ENCODE peak calls at places on chromosomes 12 and 14, in five cellular contexts. B, T, P, H and Q are unnamed samples.
A peak's percentile ranks its signal among the peaks of the same experiment; 100 is the strongest.

GRCh38 chr12:91023326-91024004 is 18.7 kb upstream of the EPYC start:
- DNase-seq in B (no peak), H (peak; percentile 55), T (peak; percentile 90), P (no peak), Q (no peak)

GRCh38 chr14:75383721-75384120 is 44.1 kb upstream of the JDP2 start:
- DNase-seq in H (no peak), T (no peak), B (peak; percentile 25), P (no peak), Q (no peak)

GRCh38 chr14:74508292-74508731 is 14.7 kb downstream of the ISCA2 start:
- DNase-seq in H (peak; percentile 20), P (no peak), T (no peak), B (no peak), Q (no peak)

GRCh38 chr12:20527396-20528154 is 159.2 kb downstream of the PDE3A start:
- DNase-seq in P (no peak), H (peak; percentile 49), B (no peak), T (peak; percentile 90), Q (no peak)

GRCh38 chr12:101777978-101778377 is 38.7 kb upstream of the SYCP3 start:
- DNase-seq in H (no peak), B (no peak), T (no peak), P (no peak), Q (no peak)

GRCh38 chr12:12731178-12731577 is 14.0 kb downstream of the CDKN1B start:
- DNase-seq in B (no peak), H (no peak), P (no peak), T (no peak), Q (no peak)

GRCh38 chr14:106844608-106845285 is 1318.4 kb downstream of the TMEM121 start:
- DNase-seq in P (peak; percentile 26), T (no peak), B (peak; percentile 95), H (no peak), Q (no peak)

GRCh38 chr12:32080435-32080834 is 26.2 kb upstream of the BICD1 start:
- DNase-seq in P (no peak), B (no peak), T (no peak), H (no peak), Q (no peak)

DNA sequence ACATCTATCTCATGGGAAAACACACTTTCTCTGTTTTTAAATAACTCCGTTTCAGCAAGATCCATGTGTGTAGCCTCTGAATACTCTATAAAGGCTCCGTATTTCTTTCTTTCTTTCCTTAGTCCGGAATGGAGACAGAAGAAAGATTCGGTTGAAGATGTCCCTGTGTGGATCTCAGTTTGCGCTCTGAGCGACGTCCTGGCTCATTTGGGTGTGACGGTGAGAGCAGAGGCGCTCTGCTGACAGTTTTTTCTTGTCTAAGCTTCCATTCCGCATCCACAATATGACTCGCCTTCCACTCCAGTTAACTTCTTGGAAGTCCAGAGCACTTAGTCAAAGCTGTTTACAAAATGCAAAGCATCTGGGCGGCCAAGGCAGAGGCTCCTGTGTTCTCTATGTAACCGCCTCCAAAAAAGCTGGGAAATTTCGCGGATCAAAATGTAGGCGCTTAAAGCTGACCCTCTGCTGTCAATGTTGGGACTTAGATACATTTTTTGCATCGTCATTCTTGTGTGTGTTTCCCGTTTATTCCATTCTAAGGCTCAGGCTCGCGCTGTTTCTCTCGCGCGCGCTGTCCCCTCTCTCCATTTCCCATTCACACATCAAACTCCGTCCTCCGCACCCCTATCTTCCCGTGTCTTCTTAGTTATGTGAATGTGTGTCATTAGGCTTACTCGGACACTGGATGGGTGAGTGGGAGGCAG is 910 bp upstream of the FLRT2 start:
- DNase-seq in H (peak; percentile 77), B (no peak), P (no peak), T (peak; percentile 72), Q (no peak)
- TF ChIP-seq CTCF in H (no peak), B (no peak), P (no peak), T (no peak), Q (no peak)

DNA sequence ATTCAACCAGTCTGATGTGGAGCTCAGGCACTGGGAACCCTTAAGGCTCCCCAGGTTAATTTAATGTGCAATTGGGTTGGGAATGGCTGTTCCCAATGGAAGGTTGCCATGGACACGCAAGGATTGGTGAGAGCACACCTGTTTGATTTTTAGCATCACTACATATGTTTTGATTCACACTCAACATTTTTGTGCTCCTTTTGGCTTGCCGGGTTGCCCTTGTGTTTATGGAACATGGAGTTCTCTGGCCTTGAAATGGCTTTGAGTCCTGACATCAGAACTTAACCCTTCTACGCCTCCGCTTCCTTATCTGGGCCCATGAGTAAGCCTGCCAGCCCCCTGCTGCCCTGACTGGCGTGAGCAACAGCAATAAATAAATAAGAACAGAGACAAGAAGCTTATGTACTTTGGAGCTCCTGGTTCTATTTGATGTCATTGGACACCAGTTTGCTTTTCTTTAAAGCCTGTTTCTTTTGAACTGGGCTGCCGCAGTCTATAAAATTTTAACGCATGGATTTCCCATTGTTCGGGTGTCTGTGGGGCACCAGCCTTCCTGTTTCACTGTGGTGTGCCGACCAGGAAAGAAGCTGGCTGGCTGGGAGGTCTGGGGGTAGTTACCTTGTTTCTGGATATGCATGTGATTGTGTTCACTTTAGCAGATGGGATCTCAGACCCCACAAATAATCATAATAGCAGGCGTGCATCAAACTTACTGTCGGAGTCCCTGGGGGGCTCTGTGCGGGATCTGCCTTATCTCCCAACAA is 27.9 kb downstream of the TBX3 start:
- DNase-seq in T (peak; percentile 93), P (peak; percentile 89), B (no peak), H (peak; percentile 90), Q (no peak)
- TF ChIP-seq CTCF in T (peak; percentile 1), P (peak; percentile 8), B (no peak), H (no peak), Q (no peak)

GRCh38 chr12:83823386-83824045 is 1089.1 kb downstream of the SLC6A15 start:
- DNase-seq in T (no peak), B (peak; percentile 79), H (peak; percentile 21), P (no peak), Q (no peak)

GRCh38 chr12:83826112-83826511 is 1086.5 kb downstream of the SLC6A15 start:
- DNase-seq in P (no peak), B (peak; percentile 36), H (peak; percentile 42), T (peak; percentile 28), Q (no peak)

GRCh38 chr12:83827193-83827592 is 1085.4 kb downstream of the SLC6A15 start:
- DNase-seq in P (no peak), H (no peak), T (no peak), B (no peak), Q (no peak)

GRCh38 chr12:83821967-83822366 is 1090.6 kb downstream of the SLC6A15 start:
- DNase-seq in B (no peak), H (no peak), P (no peak), T (no peak), Q (no peak)

DNA sequence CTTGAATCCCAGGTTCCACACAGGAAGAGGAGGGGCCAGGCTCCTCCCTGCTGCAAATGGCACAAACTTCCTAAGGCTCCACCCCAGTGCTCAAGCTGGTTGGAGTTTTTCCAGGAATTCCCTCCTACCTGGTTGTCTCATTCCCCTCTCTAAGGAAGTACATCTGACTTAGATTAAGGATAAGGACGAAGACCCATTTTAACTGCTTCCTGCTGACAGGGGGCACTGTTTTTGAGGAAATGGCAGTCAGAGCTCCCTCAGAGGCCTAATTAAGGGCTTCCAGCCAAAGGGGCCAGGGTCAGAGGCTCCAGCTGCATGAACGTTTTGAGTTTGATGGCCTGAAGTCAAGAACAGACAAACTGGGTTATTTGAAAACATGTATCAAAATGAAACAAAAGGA is 1084.7 kb downstream of the SLC6A15 start:
- DNase-seq in T (no peak), P (no peak), H (no peak), B (no peak), Q (no peak)
- TF ChIP-seq CTCF in T (no peak), P (no peak), H (no peak), B (no peak), Q (no peak)

DNA sequence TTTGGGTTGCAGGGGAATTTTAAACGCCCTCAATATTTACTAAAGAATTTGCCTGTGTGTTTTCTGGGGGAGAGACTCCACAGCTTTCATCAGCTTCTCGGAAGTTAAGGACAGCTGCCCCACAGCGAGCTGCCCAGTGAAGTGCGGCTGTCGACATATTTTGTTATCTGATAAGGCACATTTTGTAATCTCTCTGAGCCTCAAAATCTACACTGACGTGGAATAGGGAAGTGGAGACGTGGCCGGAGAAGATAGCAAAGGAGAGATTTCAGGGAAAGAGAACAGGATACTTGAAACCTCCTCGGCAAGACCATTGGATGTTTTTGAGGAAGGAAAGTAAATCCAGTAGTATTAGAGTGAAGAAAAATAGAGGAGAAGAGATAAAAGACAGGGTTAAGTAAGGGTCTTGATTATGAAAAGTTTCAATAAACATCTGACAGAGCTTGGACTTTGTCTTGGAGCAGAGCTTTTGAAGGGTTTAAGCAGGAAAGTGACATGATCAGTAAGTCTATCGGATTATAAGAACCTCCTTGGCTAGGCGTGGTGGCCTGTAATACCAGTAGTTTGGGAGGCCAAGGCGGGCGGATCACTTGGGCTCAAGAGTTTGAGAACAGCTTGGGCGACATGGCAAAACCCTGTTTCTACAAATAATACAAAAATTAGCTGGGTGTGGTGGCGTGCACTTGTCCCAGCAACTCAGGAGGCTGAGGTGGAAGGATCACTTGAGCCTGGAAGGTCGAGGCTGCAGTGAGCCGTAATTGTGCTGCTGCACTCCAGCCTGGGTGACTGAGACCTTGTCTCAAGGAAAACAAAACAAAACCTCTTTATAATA is 1.1 kb downstream of the POLR3B start:
- DNase-seq in B (peak; percentile 79), P (no peak), H (peak; percentile 81), T (peak; percentile 82), Q (no peak)
- TF ChIP-seq CTCF in B (no peak), P (no peak), H (no peak), T (no peak), Q (no peak)

GRCh38 chr12:96617178-96617577 is 127.8 kb downstream of the CFAP54 start:
- DNase-seq in P (no peak), B (no peak), T (no peak), H (no peak), Q (no peak)
- TF ChIP-seq CTCF in P (no peak), B (no peak), T (no peak), H (peak; percentile 7), Q (no peak)

GRCh38 chr14:102999227-102999895 is 58.0 kb downstream of the CDC42BPB start:
- DNase-seq in B (no peak), P (no peak), T (peak; percentile 71), H (no peak), Q (no peak)

GRCh38 chr14:103001651-103002396 is 55.5 kb downstream of the CDC42BPB start:
- DNase-seq in T (no peak), P (no peak), B (no peak), H (no peak), Q (no peak)

GRCh38 chr14:103000291-103000921 is 56.9 kb downstream of the CDC42BPB start:
- DNase-seq in B (no peak), P (no peak), T (no peak), H (no peak), Q (no peak)

GRCh38 chr14:103002578-103003350 is 54.6 kb downstream of the CDC42BPB start:
- DNase-seq in B (no peak), T (no peak), H (no peak), P (no peak), Q (no peak)

GRCh38 chr14:103001226-103001625 is 56.1 kb downstream of the CDC42BPB start:
- DNase-seq in P (no peak), B (no peak), T (no peak), H (no peak), Q (no peak)
- TF ChIP-seq CTCF in P (no peak), B (no peak), T (no peak), H (no peak), Q (no peak)

GRCh38 chr12:21717756-21718155 is 56.8 kb downstream of the KCNJ8 start:
- DNase-seq in T (no peak), H (no peak), B (no peak), P (no peak), Q (no peak)
- TF ChIP-seq CTCF in T (no peak), H (no peak), B (no peak), P (no peak), Q (no peak)